ENCODE peak calls at places on chromosome 1, in nine cellular contexts. J, U, L, F, G, N, D, C and S are unnamed samples.

GRCh38 chr1:243926803-243927245 is 76.8 kb upstream of the AKT3 start:
- DNase-seq in J (peak; percentile 7), U (peak; percentile 87), L (no peak), F (no peak), G (peak; percentile 46), N (no peak), D (no peak), C (peak; percentile 96), S (peak; percentile 65)

GRCh38 chr1:4801192-4801924 is 146.9 kb downstream of the AJAP1 start:
- DNase-seq in J (no peak), U (peak; percentile 19), L (peak; percentile 56), F (peak; percentile 56), G (no peak), N (peak; percentile 85), D (no peak), C (no peak), S (no peak)

GRCh38 chr1:157099633-157100009 is at the start of gene ETV3L:
- DNase-seq in J (no peak), U (no peak), L (no peak), F (no peak), G (peak; percentile 53), N (peak; percentile 29), D (no peak), C (no peak), S (no peak)

GRCh38 chr1:56322211-56322610 is 257.2 kb downstream of the PLPP3 start:
- DNase-seq in J (no peak), U (no peak), L (no peak), F (no peak), G (no peak), N (no peak), D (no peak), C (no peak), S (no peak)

GRCh38 chr1:157312270-157312812 is 174.1 kb upstream of the ETV3 start:
- DNase-seq in J (no peak), U (peak; percentile 44), L (no peak), F (no peak), G (peak; percentile 3), N (no peak), D (no peak), C (peak; percentile 7), S (peak; percentile 3)

GRCh38 chr1:41431490-41432350 is 52.8 kb downstream of the EDN2 start:
- DNase-seq in J (no peak), U (peak; percentile 24), L (peak; percentile 49), F (peak; percentile 46), G (no peak), N (peak; percentile 31), D (no peak), C (no peak), S (no peak)

GRCh38 chr1:205805082-205805711 is 7.8 kb downstream of the SLC41A1 start:
- DNase-seq in J (no peak), U (no peak), L (no peak), F (no peak), G (peak; percentile 30), N (no peak), D (no peak), C (no peak), S (no peak)

GRCh38 chr1:151157067-151157531 is 650 bp downstream of the TNFAIP8L2 start:
- DNase-seq in J (no peak), U (no peak), L (no peak), F (no peak), G (no peak), N (no peak), D (no peak), C (no peak), S (no peak)

GRCh38 chr1:51863384-51863783 is 15.1 kb downstream of the NRDC start:
- DNase-seq in J (no peak), U (no peak), L (no peak), F (no peak), G (no peak), N (no peak), D (no peak), C (no peak), S (no peak)

GRCh38 chr1:193190096-193190744 is 3.8 kb upstream of the B3GALT2 start:
- DNase-seq in J (no peak), U (peak; percentile 58), L (no peak), F (no peak), G (peak; percentile 36), N (no peak), D (no peak), C (peak; percentile 18), S (no peak)

GRCh38 chr1:212104586-212105282 is 69.2 kb downstream of the DTL start:
- DNase-seq in J (no peak), U (no peak), L (no peak), F (no peak), G (no peak), N (no peak), D (no peak), C (no peak), S (no peak)

GRCh38 chr1:8396912-8397406 is 79.0 kb downstream of the SLC45A1 start:
- DNase-seq in J (peak; percentile 96), U (peak; percentile 96), L (no peak), F (no peak), G (peak; percentile 77), N (no peak), D (no peak), C (peak; percentile 97), S (peak; percentile 92)

GRCh38 chr1:203888807-203889251 is 27.4 kb downstream of the SNRPE start:
- DNase-seq in J (peak; percentile 56), U (peak; percentile 77), L (no peak), F (no peak), G (peak; percentile 71), N (no peak), D (no peak), C (peak; percentile 66), S (peak; percentile 20)

GRCh38 chr1:226738995-226739695 is at the start of gene ITPKB:
- DNase-seq in J (no peak), U (peak; percentile 91), L (peak; percentile 55), F (peak; percentile 72), G (peak; percentile 73), N (peak; percentile 42), D (peak; percentile 20), C (peak; percentile 80), S (peak; percentile 52)

GRCh38 chr1:33656467-33656866 is 184.0 kb downstream of the ZSCAN20 start:
- DNase-seq in J (no peak), U (no peak), L (no peak), F (no peak), G (no peak), N (no peak), D (no peak), C (no peak), S (no peak)

GRCh38 chr1:244918422-244919319 is 54.3 kb upstream of the HNRNPU start:
- DNase-seq in J (no peak), U (peak; percentile 29), L (peak; percentile 66), F (peak; percentile 60), G (peak; percentile 49), N (peak; percentile 42), D (peak; percentile 67), C (no peak), S (no peak)

GRCh38 chr1:165738794-165739193 is 29.9 kb downstream of the TMCO1 start:
- DNase-seq in J (no peak), U (no peak), L (no peak), F (no peak), G (no peak), N (no peak), D (no peak), C (no peak), S (no peak)

GRCh38 chr1:225908773-225909172 is 15.3 kb downstream of the PYCR2 start:
- DNase-seq in J (no peak), U (no peak), L (no peak), F (no peak), G (no peak), N (no peak), D (no peak), C (no peak), S (no peak)

GRCh38 chr1:94962745-94963265 is 35.9 kb upstream of the CNN3 start:
- DNase-seq in J (no peak), U (peak; percentile 78), L (no peak), F (peak; percentile 65), G (no peak), N (no peak), D (peak; percentile 21), C (peak; percentile 41), S (no peak)
- H3K4me3 ChIP-seq in J (peak overlapping the region; percentile 34), U (no peak overlapping the region), L (peak overlapping the region; percentile 56), F (peak overlapping the region; percentile 41), G (no peak overlapping the region), N (peak overlapping the region; percentile 60), D (peak overlapping the region; percentile 55), C (peak overlapping the region; percentile 1), S (peak overlapping the region; percentile 29)

DNA sequence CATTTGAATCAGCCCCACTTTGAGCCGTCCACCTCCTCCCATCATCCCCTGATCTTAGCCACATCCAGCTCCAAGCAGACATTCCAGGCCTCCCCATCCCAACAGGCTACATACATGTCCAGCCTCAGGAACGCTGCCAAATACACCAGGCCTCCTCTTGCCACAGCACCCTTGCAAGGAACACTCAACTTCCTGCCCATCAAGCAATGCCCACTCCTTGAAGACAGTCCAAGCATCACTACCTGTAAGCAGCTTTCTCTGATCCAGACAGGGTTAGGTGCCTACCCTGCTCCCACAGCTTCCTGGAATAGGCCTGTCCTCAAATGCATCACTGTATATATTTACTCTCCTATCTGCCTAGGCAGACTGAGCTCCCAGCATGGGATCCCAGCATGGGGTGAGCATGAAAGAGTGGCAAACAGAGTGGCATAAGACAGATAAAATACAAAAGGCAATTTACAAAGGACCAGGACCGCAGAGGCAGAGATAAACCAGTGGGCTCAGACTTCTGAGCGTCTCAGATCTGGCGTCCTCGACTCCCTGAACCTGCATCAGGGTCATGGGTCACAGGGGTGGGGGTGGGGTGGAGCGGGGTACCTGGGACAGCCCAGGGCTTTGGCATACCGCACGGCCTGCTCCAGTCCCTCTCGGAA is 816 bp downstream of the HYI start:
- DNase-seq in J (peak; percentile 45), U (peak; percentile 82), L (no peak), F (peak; percentile 47), G (peak; percentile 75), N (no peak), D (peak; percentile 52), C (peak; percentile 51), S (no peak)
- H3K4me3 ChIP-seq in J (peak overlapping the region; percentile 58), U (peak overlapping the region; percentile 45), L (peak overlapping the region; percentile 67), F (peak overlapping the region; percentile 76), G (peak overlapping the region; percentile 56), N (peak overlapping the region; percentile 71), D (peak overlapping the region; percentile 66), C (peak overlapping the region; percentile 52), S (peak overlapping the region; percentile 45)

DNA sequence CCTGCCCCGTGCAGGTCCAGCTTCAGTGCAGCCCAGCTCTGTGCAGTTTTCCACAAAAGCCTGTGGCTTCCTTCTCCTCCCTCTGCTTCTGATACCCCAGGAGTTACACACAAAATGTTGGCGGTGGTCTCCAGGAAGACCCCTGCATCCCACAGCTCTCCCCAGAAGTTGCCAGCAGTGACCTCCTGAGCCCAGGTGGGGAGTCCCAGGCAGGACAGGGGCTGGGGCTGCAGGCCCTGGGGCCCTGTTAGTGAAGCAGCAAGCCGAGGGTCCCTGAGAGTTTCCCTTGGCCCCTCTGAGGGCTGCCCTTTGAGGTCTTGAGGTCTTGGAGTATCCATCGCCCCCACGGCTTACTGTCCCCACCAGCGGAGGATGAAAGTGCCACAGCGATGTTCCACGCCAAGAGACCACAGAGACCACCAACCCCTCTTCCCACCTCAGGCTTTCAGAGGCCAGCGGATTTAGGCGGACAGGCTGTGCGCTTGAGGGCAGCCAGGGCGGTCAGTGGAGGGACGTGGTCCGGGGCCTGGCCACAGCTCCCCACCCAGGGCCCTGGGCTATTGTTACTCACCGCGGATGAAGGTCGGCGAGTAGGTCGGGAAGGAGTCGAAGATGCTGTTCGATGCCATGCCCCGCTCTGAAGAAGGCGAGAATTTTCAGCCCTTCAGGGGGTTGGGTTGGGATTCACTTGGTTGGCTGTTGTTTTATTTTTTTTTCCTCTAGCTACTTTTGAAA is 34.0 kb upstream of the RUNX3 start:
- DNase-seq in J (no peak), U (no peak), L (no peak), F (peak; percentile 48), G (no peak), N (no peak), D (no peak), C (no peak), S (no peak)
- H3K4me3 ChIP-seq in J (no peak overlapping the region), U (no peak overlapping the region), L (peak overlapping the region; percentile 23), F (peak overlapping the region; percentile 40), G (no peak overlapping the region), N (no peak overlapping the region), D (no peak overlapping the region), C (no peak overlapping the region), S (no peak overlapping the region)

GRCh38 chr1:20578062-20578461 is 10.8 kb upstream of the CDA start:
- DNase-seq in J (no peak), U (no peak), L (no peak), F (no peak), G (no peak), N (no peak), D (no peak), C (no peak), S (no peak)
- H3K4me3 ChIP-seq in J (no peak overlapping the region), U (no peak overlapping the region), L (no peak overlapping the region), F (no peak overlapping the region), G (no peak overlapping the region), N (no peak overlapping the region), D (no peak overlapping the region), C (no peak overlapping the region), S (no peak overlapping the region)